ENCODE peak calls at places on chromosome 10, in six cellular contexts. R is hypothalamus, H is AG10803, Q is HTR-8/SVneo, F is H9, C is ACHN. O is an unnamed sample.

GRCh38 chr10:14358886-14359573 is 28.3 kb upstream of the FRMD4A start:
- DNase-seq in R (no peak), H (no peak), Q (no peak), F (no peak), C (no peak), O (no peak)

GRCh38 chr10:28077889-28078288 is 79.0 kb upstream of the ODAD2 start:
- DNase-seq in R (no peak), H (peak), Q (peak), F (no peak), C (no peak), O (no peak)

GRCh38 chr10:116316533-116316932 is 7.7 kb upstream of the CCDC172 start:
- DNase-seq in R (no peak), H (no peak), Q (peak), F (no peak), C (peak), O (no peak)

GRCh38 chr10:14598809-14599764 is 175.6 kb downstream of the FAM107B start:
- DNase-seq in R (no peak), H (no peak), Q (no peak), F (peak), C (no peak), O (no peak)

GRCh38 chr10:7704360-7704759 is 1.2 kb downstream of the ITIH2 start:
- DNase-seq in R (no peak), H (no peak), Q (no peak), F (no peak), C (no peak), O (no peak)

GRCh38 chr10:88042162-88043100 is 179.0 kb downstream of the PTEN start:
- DNase-seq in R (no peak), H (peak), Q (peak), F (peak), C (no peak), O (peak)

GRCh38 chr10:80462277-80462985 is 8.3 kb downstream of the TSPAN14 start:
- DNase-seq in R (no peak), H (peak), Q (no peak), F (no peak), C (no peak), O (no peak)

GRCh38 chr10:71613303-71613777 is 106.2 kb downstream of the C10orf105 start:
- DNase-seq in R (no peak), H (peak), Q (no peak), F (no peak), C (no peak), O (no peak)

GRCh38 chr10:88858493-88858892 is 6.8 kb upstream of the ANKRD22 start:
- DNase-seq in R (no peak), H (no peak), Q (no peak), F (no peak), C (no peak), O (no peak)

GRCh38 chr10:109913351-109913902 is 9.9 kb downstream of the XPNPEP1 start:
- DNase-seq in R (no peak), H (no peak), Q (no peak), F (peak), C (no peak), O (no peak)

GRCh38 chr10:4661572-4662255 is 164.3 kb upstream of the AKR1E2 start:
- DNase-seq in R (no peak), H (peak), Q (no peak), F (no peak), C (no peak), O (peak)

GRCh38 chr10:93596539-93596938 is 4.5 kb downstream of the RBP4 start:
- DNase-seq in R (no peak), H (no peak), Q (no peak), F (peak), C (no peak), O (no peak)

GRCh38 chr10:117477961-117478670 is 64.4 kb upstream of the EMX2 start:
- DNase-seq in R (no peak), H (peak), Q (peak), F (no peak), C (peak), O (no peak)

GRCh38 chr10:57776688-57777432 is 490.8 kb downstream of the IPMK start:
- DNase-seq in R (no peak), H (no peak), Q (no peak), F (no peak), C (no peak), O (no peak)

GRCh38 chr10:123381271-123381670 is 227.1 kb downstream of the BUB3 start:
- DNase-seq in R (no peak), H (no peak), Q (no peak), F (no peak), C (no peak), O (no peak)

GRCh38 chr10:95755511-95756004 is 405 bp upstream of the ENTPD1 start:
- DNase-seq in R (peak), H (no peak), Q (no peak), F (peak), C (peak), O (no peak)

GRCh38 chr10:14025790-14026189 is 304.9 kb downstream of the FRMD4A start:
- DNase-seq in R (no peak), H (no peak), Q (no peak), F (no peak), C (no peak), O (peak)

GRCh38 chr10:17273403-17273802 is 45.4 kb downstream of the VIM start:
- DNase-seq in R (no peak), H (peak), Q (peak), F (no peak), C (peak), O (no peak)

GRCh38 chr10:103470755-103471653 is 8.0 kb downstream of the CALHM3 start:
- DNase-seq in R (no peak), H (no peak), Q (no peak), F (peak), C (no peak), O (peak)

GRCh38 chr10:3909339-3909738 is 124.3 kb upstream of the KLF6 start:
- DNase-seq in R (no peak), H (no peak), Q (no peak), F (no peak), C (no peak), O (peak)

O was measured in lower leg skin.